ENCODE peak calls at places on chromosome 6, in nine cellular contexts. One of them, this sample, is unnamed.

GRCh38 chr6:117908246-117909107 is 1.4 kb downstream of the SLC35F1 start:
- DNase-seq in HT-29: no peak
- DNase-seq in hepatocyte: peak; percentile 29
- DNase-seq in cardiac fibroblast: no peak
- DNase-seq in substantia nigra: no peak
- DNase-seq in choroid plexus epithelial cell: no peak
- DNase-seq in T-cell: no peak
- DNase-seq in ELR: no peak
- DNase-seq in HTR-8/SVneo: no peak
- DNase-seq in this sample: no peak

GRCh38 chr6:164640946-164641345 is 668.5 kb downstream of the C6orf118 start:
- DNase-seq in HT-29: no peak
- DNase-seq in hepatocyte: no peak
- DNase-seq in cardiac fibroblast: no peak
- DNase-seq in substantia nigra: no peak
- DNase-seq in choroid plexus epithelial cell: no peak
- DNase-seq in T-cell: no peak
- DNase-seq in ELR: no peak
- DNase-seq in HTR-8/SVneo: no peak
- DNase-seq in this sample: no peak

GRCh38 chr6:57064809-57065208 is 18.3 kb downstream of the KIAA1586 start:
- DNase-seq in HT-29: no peak
- DNase-seq in hepatocyte: no peak
- DNase-seq in cardiac fibroblast: no peak
- DNase-seq in substantia nigra: no peak
- DNase-seq in choroid plexus epithelial cell: peak; percentile 58
- DNase-seq in T-cell: no peak
- DNase-seq in ELR: peak; percentile 41
- DNase-seq in HTR-8/SVneo: no peak
- DNase-seq in this sample: no peak

GRCh38 chr6:157163434-157164159 is 159.7 kb downstream of the TMEM242 start:
- DNase-seq in HT-29: no peak
- DNase-seq in hepatocyte: no peak
- DNase-seq in cardiac fibroblast: no peak
- DNase-seq in substantia nigra: no peak
- DNase-seq in choroid plexus epithelial cell: no peak
- DNase-seq in T-cell: no peak
- DNase-seq in ELR: no peak
- DNase-seq in HTR-8/SVneo: no peak
- DNase-seq in this sample: no peak

GRCh38 chr6:170441316-170441715 is 111.8 kb downstream of the PSMB1 start:
- DNase-seq in HT-29: no peak
- DNase-seq in hepatocyte: no peak
- DNase-seq in cardiac fibroblast: peak; percentile 18
- DNase-seq in substantia nigra: no peak
- DNase-seq in choroid plexus epithelial cell: no peak
- DNase-seq in T-cell: no peak
- DNase-seq in ELR: peak; percentile 21
- DNase-seq in HTR-8/SVneo: no peak
- DNase-seq in this sample: no peak

GRCh38 chr6:169341706-169342105 is 88.1 kb upstream of the THBS2 start:
- DNase-seq in HT-29: no peak
- DNase-seq in hepatocyte: no peak
- DNase-seq in cardiac fibroblast: no peak
- DNase-seq in substantia nigra: no peak
- DNase-seq in choroid plexus epithelial cell: no peak
- DNase-seq in T-cell: no peak
- DNase-seq in ELR: no peak
- DNase-seq in HTR-8/SVneo: no peak
- DNase-seq in this sample: no peak

GRCh38 chr6:96015791-96016776 is at the start of gene FUT9:
- DNase-seq in HT-29: no peak
- DNase-seq in hepatocyte: peak; percentile 46
- DNase-seq in cardiac fibroblast: no peak
- DNase-seq in substantia nigra: peak; percentile 54
- DNase-seq in choroid plexus epithelial cell: no peak
- DNase-seq in T-cell: no peak
- DNase-seq in ELR: no peak
- DNase-seq in HTR-8/SVneo: no peak
- DNase-seq in this sample: no peak

GRCh38 chr6:110329729-110330436 is 28.3 kb downstream of the METTL24 start:
- DNase-seq in HT-29: peak; percentile 38
- DNase-seq in hepatocyte: peak; percentile 48
- DNase-seq in cardiac fibroblast: peak; percentile 14
- DNase-seq in substantia nigra: no peak
- DNase-seq in choroid plexus epithelial cell: peak; percentile 67
- DNase-seq in T-cell: no peak
- DNase-seq in ELR: no peak
- DNase-seq in HTR-8/SVneo: peak; percentile 19
- DNase-seq in this sample: no peak

GRCh38 chr6:111700135-111700690 is 94.5 kb upstream of the TRAF3IP2 start:
- DNase-seq in HT-29: no peak
- DNase-seq in hepatocyte: no peak
- DNase-seq in cardiac fibroblast: no peak
- DNase-seq in substantia nigra: no peak
- DNase-seq in choroid plexus epithelial cell: no peak
- DNase-seq in T-cell: no peak
- DNase-seq in ELR: no peak
- DNase-seq in HTR-8/SVneo: no peak
- DNase-seq in this sample: no peak

GRCh38 chr6:72646604-72647485 is 25.0 kb downstream of the KCNQ5 start:
- DNase-seq in HT-29: no peak
- DNase-seq in hepatocyte: no peak
- DNase-seq in cardiac fibroblast: no peak
- DNase-seq in substantia nigra: no peak
- DNase-seq in choroid plexus epithelial cell: no peak
- DNase-seq in T-cell: no peak
- DNase-seq in ELR: peak; percentile 79
- DNase-seq in HTR-8/SVneo: no peak
- DNase-seq in this sample: peak; percentile 34